ENCODE peak calls at places on chromosomes 3 and 15, in six cellular contexts. I is A549, M is adrenal gland, S is heart left ventricle, D is sigmoid colon, Q is ovary. N is an unnamed sample.
A peak's percentile ranks its signal among the peaks of the same experiment; 100 is the strongest.

GRCh38 chr3:87336761-87337160 is 60.4 kb upstream of the POU1F1 start:
- DNase-seq in I (no peak), M (no peak), S (no peak), D (no peak), Q (no peak), N (no peak)

GRCh38 chr3:160106905-160107861 is 118.0 kb upstream of the C3orf80 start:
- DNase-seq in I (peak; percentile 40), M (no peak), S (no peak), D (no peak), Q (no peak), N (no peak)

GRCh38 chr3:50375200-50375931 is 16.0 kb upstream of the TMEM115 start:
- DNase-seq in I (no peak), M (no peak), S (no peak), D (no peak), Q (no peak), N (no peak)

GRCh38 chr3:5053021-5053831 is 68.9 kb upstream of the ARL8B start:
- DNase-seq in I (no peak), M (peak; percentile 31), S (no peak), D (peak; percentile 63), Q (peak; percentile 40), N (no peak)

GRCh38 chr3:117184574-117184973 is 475.0 kb downstream of the TUSC7 start:
- DNase-seq in I (no peak), M (no peak), S (no peak), D (no peak), Q (no peak), N (no peak)

GRCh38 chr3:64291956-64292355 is 66.7 kb upstream of the PRICKLE2 start:
- DNase-seq in I (no peak), M (no peak), S (no peak), D (peak; percentile 70), Q (no peak), N (peak; percentile 43)

GRCh38 chr15:94840794-94841587 is 609.6 kb downstream of the MCTP2 start:
- DNase-seq in I (no peak), M (no peak), S (no peak), D (peak; percentile 74), Q (no peak), N (no peak)

GRCh38 chr3:130528120-130528519 is 11.1 kb downstream of the COL6A6 start:
- DNase-seq in I (no peak), M (no peak), S (no peak), D (no peak), Q (no peak), N (no peak)

GRCh38 chr15:81023483-81024264 is 23.0 kb downstream of the TLNRD1 start:
- DNase-seq in I (no peak), M (peak; percentile 84), S (peak; percentile 88), D (peak; percentile 89), Q (no peak), N (peak; percentile 94)

GRCh38 chr15:67154249-67154648 is 88.8 kb downstream of the SMAD3 start:
- DNase-seq in I (no peak), M (no peak), S (no peak), D (peak; percentile 26), Q (no peak), N (no peak)

GRCh38 chr3:141076026-141076797 is 25.1 kb downstream of the SPSB4 start:
- DNase-seq in I (no peak), M (no peak), S (peak; percentile 59), D (peak; percentile 60), Q (no peak), N (no peak)

GRCh38 chr3:190721330-190721729 is 141.2 kb downstream of the GMNC start:
- DNase-seq in I (no peak), M (no peak), S (no peak), D (no peak), Q (no peak), N (no peak)

GRCh38 chr3:12750658-12751071 is 8.4 kb downstream of the TMEM40 start:
- DNase-seq in I (no peak), M (no peak), S (no peak), D (peak; percentile 73), Q (no peak), N (no peak)

GRCh38 chr3:61154788-61155187 is 96.5 kb downstream of the FHIT start:
- DNase-seq in I (no peak), M (no peak), S (no peak), D (no peak), Q (no peak), N (no peak)

GRCh38 chr15:76994971-76995945 is at the start of gene PSTPIP1:
- DNase-seq in I (no peak), M (no peak), S (peak; percentile 62), D (peak; percentile 68), Q (peak; percentile 59), N (no peak)

GRCh38 chr15:55916666-55917409 is 76.6 kb downstream of the NEDD4 start:
- DNase-seq in I (peak; percentile 57), M (no peak), S (no peak), D (no peak), Q (no peak), N (no peak)

GRCh38 chr3:184652465-184652864 is 59.4 kb downstream of the MAGEF1 start:
- DNase-seq in I (no peak), M (no peak), S (no peak), D (no peak), Q (no peak), N (no peak)

GRCh38 chr15:66163553-66163952 is 90.0 kb downstream of the MEGF11 start:
- DNase-seq in I (no peak), M (no peak), S (no peak), D (no peak), Q (no peak), N (no peak)

GRCh38 chr15:61556037-61556648 is 327.0 kb upstream of the RORA start:
- DNase-seq in I (no peak), M (no peak), S (no peak), D (no peak), Q (no peak), N (no peak)

GRCh38 chr15:99568548-99569352 is 3.0 kb downstream of the MEF2A start:
- DNase-seq in I (no peak), M (no peak), S (no peak), D (no peak), Q (no peak), N (no peak)

GRCh38 chr3:27507515-27508266 is 23.5 kb upstream of the SLC4A7 start:
- DNase-seq in I (no peak), M (no peak), S (no peak), D (no peak), Q (no peak), N (no peak)

GRCh38 chr3:131733086-131733841 is 230.5 kb upstream of the MRPL3 start:
- DNase-seq in I (no peak), M (no peak), S (peak; percentile 28), D (no peak), Q (no peak), N (no peak)

GRCh38 chr15:68023307-68024101 is 30.6 kb upstream of the PIAS1 start:
- DNase-seq in I (no peak), M (no peak), S (no peak), D (no peak), Q (no peak), N (no peak)

GRCh38 chr15:99981223-99981647 is 248.0 kb upstream of the LYSMD4 start:
- DNase-seq in I (no peak), M (no peak), S (no peak), D (no peak), Q (no peak), N (no peak)

GRCh38 chr3:176920806-176921205 is 276.5 kb downstream of the TBL1XR1 start:
- DNase-seq in I (no peak), M (no peak), S (no peak), D (no peak), Q (no peak), N (no peak)

GRCh38 chr3:122058294-122058693 is 3.1 kb downstream of the CD86 start:
- DNase-seq in I (no peak), M (no peak), S (no peak), D (no peak), Q (no peak), N (no peak)

GRCh38 chr3:122052968-122053367 is 2.2 kb upstream of the CD86 start:
- DNase-seq in I (no peak), M (no peak), S (no peak), D (no peak), Q (no peak), N (no peak)

GRCh38 chr3:122057676-122058075 is 2.5 kb downstream of the CD86 start:
- DNase-seq in I (no peak), M (no peak), S (no peak), D (no peak), Q (no peak), N (no peak)

GRCh38 chr3:122060044-122060694 is 5.0 kb downstream of the CD86 start:
- DNase-seq in I (no peak), M (no peak), S (no peak), D (no peak), Q (no peak), N (no peak)

DNA sequence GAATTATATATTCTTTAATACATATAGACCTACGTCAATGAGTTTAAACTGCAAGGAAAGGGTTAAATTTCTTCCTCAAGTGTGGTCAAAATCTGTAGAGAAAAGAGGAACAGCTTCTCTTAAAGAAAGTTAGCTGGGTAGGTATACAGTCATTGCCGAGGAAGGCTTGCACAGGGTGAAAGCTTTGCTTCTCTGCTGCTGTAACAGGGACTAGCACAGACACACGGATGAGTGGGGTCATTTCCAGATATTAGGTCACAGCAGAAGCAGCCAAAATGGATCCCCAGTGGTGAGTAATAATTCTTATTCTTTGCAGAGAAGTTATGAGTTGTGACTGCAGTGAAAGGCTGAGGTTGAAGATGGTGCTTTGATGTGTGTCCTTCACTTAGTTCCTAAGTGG is at the start of gene CD86:
- DNase-seq in I (no peak), M (peak; percentile 56), S (no peak), D (no peak), Q (no peak), N (no peak)
- H3K4me3 ChIP-seq in I (no peak within 1 kb of the TSS), M (no peak within 1 kb of the TSS), S (peak within 1 kb of the TSS; percentile 14), D (peak within 1 kb of the TSS; percentile 32), Q (no peak within 1 kb of the TSS), N (no peak within 1 kb of the TSS)

GRCh38 chr15:88701561-88702095 is 62.8 kb downstream of the ISG20 start:
- DNase-seq in I (peak; percentile 46), M (no peak), S (no peak), D (no peak), Q (no peak), N (no peak)
- TF ChIP-seq CTCF in I (peak; percentile 53), M (no peak), S (no peak), D (no peak), Q (no peak), N (no peak)

GRCh38 chr3:58048301-58048700 is 40.1 kb downstream of the FLNB start:
- DNase-seq in I (no peak), M (no peak), S (peak; percentile 35), D (no peak), Q (no peak), N (no peak)
- TF ChIP-seq POLR2A in I (no peak), M (no peak), S (no peak), D (no peak), Q (no peak), N (no peak)

DNA sequence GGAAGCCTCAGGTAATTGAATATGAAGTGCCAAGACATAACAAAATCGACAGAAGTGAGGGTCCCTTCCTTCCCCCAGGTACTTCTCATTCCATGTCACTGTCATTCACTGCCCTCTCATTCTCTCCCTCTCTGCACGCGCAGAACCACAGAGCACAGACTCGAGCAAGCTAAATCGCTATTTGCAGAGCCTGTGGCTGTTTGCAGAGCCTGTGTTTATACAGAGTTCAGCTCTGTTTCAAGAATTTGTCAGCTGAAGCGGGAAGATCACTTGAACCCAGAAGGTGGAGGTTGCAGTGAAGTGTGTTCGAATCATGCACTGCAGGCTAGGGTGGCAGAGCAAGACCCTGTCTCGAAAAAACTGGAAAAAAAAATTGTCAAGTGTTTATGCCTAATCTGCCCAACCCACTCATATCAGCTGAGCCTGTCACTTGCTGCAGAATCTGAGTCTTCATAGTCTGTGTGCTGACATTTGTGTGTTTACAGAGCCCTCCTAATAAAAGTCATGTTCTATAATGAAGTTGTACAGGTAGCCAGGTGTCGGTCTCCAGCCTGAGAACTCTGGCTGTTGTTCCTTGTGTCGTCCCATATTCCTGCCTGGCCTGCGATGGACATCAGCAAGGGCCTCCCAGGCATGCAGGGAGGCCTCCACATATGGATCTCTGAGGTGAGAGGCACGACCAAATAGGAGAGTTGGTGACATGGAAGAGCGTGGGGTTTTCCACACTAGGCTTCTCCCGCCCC is 2.7 kb downstream of the VILL start:
- DNase-seq in I (no peak), M (no peak), S (no peak), D (peak; percentile 9), Q (no peak), N (no peak)
- H3K4me3 ChIP-seq in I (no peak overlapping the region), M (no peak overlapping the region), S (peak overlapping the region; percentile 63), D (peak overlapping the region; percentile 61), Q (peak overlapping the region; percentile 60), N (peak overlapping the region; percentile 46)